ENCODE peak calls at places on chromosomes 16 and 17, in ten cellular contexts. Q is left lung, N is upper lobe of left lung, Y is right cardiac atrium, V is heart left ventricle, H is A549, L is body of pancreas, D is gastrocnemius medialis, X is right lobe of liver, U is heart right ventricle. G is an unnamed sample.
A peak's percentile ranks its signal among the peaks of the same experiment; 100 is the strongest.

GRCh38 chr16:79434097-79434496 is 166.4 kb downstream of the MAF start:
- ATAC-seq in Q (no peak), N (no peak), Y (no peak), V (no peak), H (no peak), L (no peak), D (no peak), X (no peak), U (no peak), G (no peak)

GRCh38 chr17:27282054-27282501 is 11.8 kb upstream of the WSB1 start:
- ATAC-seq in Q (peak; percentile 79), N (peak; percentile 74), Y (peak; percentile 94), V (peak; percentile 91), H (no peak), L (peak; percentile 62), D (peak; percentile 69), X (peak; percentile 61), U (peak; percentile 84), G (peak; percentile 94)

GRCh38 chr17:57615836-57616235 is 129.3 kb downstream of the CCDC182 start:
- ATAC-seq in Q (no peak), N (no peak), Y (peak; percentile 41), V (peak; percentile 56), H (no peak), L (no peak), D (no peak), X (no peak), U (no peak), G (no peak)

GRCh38 chr16:616771-617586 is 13.8 kb upstream of the WFIKKN1 start:
- ATAC-seq in Q (peak; percentile 85), N (peak; percentile 95), Y (peak; percentile 38), V (peak; percentile 48), H (peak; percentile 36), L (no peak), D (no peak), X (no peak), U (no peak), G (no peak)

GRCh38 chr17:49576121-49576905 is 642 bp downstream of the NXPH3 start:
- ATAC-seq in Q (peak; percentile 63), N (no peak), Y (peak; percentile 69), V (peak; percentile 50), H (peak; percentile 66), L (peak; percentile 40), D (peak; percentile 42), X (peak; percentile 38), U (peak; percentile 66), G (peak; percentile 58)

GRCh38 chr17:45857977-45858708 is 13.5 kb downstream of the SPPL2C start:
- ATAC-seq in Q (peak; percentile 71), N (no peak), Y (peak; percentile 43), V (peak; percentile 31), H (peak; percentile 59), L (peak; percentile 18), D (no peak), X (no peak), U (no peak), G (no peak)

GRCh38 chr16:65487231-65487630 is 365.4 kb upstream of the CDH11 start:
- ATAC-seq in Q (no peak), N (no peak), Y (no peak), V (no peak), H (no peak), L (no peak), D (no peak), X (no peak), U (no peak), G (no peak)

GRCh38 chr17:17896746-17897145 is 60.0 kb upstream of the SREBF1 start:
- ATAC-seq in Q (no peak), N (no peak), Y (no peak), V (no peak), H (no peak), L (no peak), D (no peak), X (no peak), U (no peak), G (no peak)

GRCh38 chr17:68519911-68520310 is 7.7 kb downstream of the PRKAR1A start:
- ATAC-seq in Q (peak; percentile 60), N (peak; percentile 68), Y (peak; percentile 91), V (peak; percentile 96), H (peak; percentile 57), L (no peak), D (peak; percentile 92), X (no peak), U (peak; percentile 93), G (no peak)

GRCh38 chr17:8310601-8311123 is 621 bp downstream of the ARHGEF15 start:
- ATAC-seq in Q (peak; percentile 44), N (peak; percentile 38), Y (peak; percentile 73), V (peak; percentile 68), H (no peak), L (peak; percentile 39), D (no peak), X (peak; percentile 59), U (peak; percentile 86), G (no peak)

GRCh38 chr16:58032710-58033293 is 7.2 kb downstream of the MMP15 start:
- ATAC-seq in Q (peak; percentile 74), N (peak; percentile 63), Y (peak; percentile 73), V (peak; percentile 86), H (no peak), L (peak; percentile 84), D (peak; percentile 26), X (peak; percentile 83), U (peak; percentile 89), G (no peak)
- H3K4me1 ChIP-seq in Q (peaks cover 40% of the 10 kb centered on the region), N (peaks cover 70% of the 10 kb centered on the region), Y (peaks cover 41% of the 10 kb centered on the region), V (peaks cover 87% of the 10 kb centered on the region), H (peaks cover 8% of the 10 kb centered on the region), L (peaks cover 89% of the 10 kb centered on the region), D (peaks cover 44% of the 10 kb centered on the region), X (peaks cover 61% of the 10 kb centered on the region), U (peaks cover 90% of the 10 kb centered on the region), G (peaks cover 64% of the 10 kb centered on the region)

DNA sequence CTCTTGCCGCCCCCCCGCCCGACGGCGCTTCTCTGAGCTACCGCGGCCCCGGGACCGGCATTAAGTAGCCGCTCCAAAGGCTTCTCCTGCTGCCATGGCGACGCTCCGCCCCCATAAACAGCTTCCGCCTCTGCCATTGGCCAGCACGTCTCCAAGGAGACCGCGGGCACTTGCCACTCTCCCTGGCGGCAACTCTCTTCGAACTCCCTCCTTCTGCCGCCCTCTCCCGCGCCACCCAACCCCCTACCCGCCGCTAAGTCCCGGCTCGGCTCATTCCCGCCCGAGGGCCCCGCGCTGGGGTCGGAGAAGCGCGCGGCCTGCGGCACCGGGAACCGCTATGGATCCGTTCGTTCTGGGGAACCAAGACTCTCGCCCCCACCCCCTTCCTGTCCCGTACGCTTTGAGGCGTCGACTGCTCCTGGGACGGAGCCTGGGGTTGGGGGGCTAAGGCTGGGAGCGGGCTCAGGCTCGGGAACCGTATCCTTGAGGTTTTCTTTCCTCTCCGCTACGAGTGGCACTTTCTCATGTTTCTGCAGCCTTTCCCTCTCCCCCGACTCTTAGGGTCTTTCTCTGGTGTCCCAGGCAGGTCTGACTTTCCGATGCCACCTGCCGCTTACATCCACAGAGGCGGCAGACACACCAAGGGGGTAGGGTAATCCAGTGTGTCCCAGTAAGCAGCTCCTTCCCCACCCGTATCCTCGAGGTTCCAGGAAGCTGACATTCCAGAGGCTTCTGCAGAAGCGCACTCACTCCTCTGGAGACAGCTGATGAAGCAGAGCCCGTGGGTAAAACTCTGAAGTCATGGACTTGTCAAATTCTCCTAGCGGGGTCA is at the start of gene FOXJ1:
- ATAC-seq in Q (peak; percentile 78), N (peak; percentile 79), Y (peak; percentile 93), V (peak; percentile 90), H (peak; percentile 92), L (peak; percentile 90), D (peak; percentile 89), X (peak; percentile 91), U (peak; percentile 90), G (peak; percentile 90)
- H3K4me1 ChIP-seq in Q (peaks cover 55% of the 10 kb centered on the region), N (peaks cover 79% of the 10 kb centered on the region), Y (no peaks in the 10 kb centered on the region), V (peaks cover 44% of the 10 kb centered on the region), H (peaks cover 35% of the 10 kb centered on the region), L (peaks cover 44% of the 10 kb centered on the region), D (peaks cover 28% of the 10 kb centered on the region), X (peaks cover 10% of the 10 kb centered on the region), U (peaks cover 53% of the 10 kb centered on the region), G (peaks cover 45% of the 10 kb centered on the region)

DNA sequence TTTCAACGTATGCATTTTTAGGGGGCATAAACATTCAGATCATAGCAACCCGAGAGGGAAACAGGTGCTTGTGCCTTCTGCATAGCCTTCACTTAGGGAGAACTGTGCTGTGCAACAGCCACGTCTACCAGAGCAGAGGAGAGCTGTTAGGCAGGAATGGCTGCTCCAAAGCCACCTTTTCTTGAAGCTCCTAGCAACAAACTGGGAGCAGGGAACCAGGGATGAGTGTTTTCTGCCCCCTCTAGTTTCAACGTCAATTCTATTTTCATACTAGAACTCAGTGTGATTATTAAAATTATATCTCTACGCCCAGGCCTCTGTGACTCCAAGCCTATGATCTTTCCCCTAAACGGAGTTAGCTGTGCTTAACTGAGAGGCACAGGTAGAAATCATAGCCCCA is 290.0 kb downstream of the HAPSTR1 start:
- ATAC-seq in Q (no peak), N (no peak), Y (no peak), V (no peak), H (no peak), L (no peak), D (no peak), X (no peak), U (no peak), G (no peak)
- H3K4me1 ChIP-seq in Q (no peaks in the 10 kb centered on the region), N (peaks cover 2% of the 10 kb centered on the region), Y (peaks cover 2% of the 10 kb centered on the region), V (peaks cover 6% of the 10 kb centered on the region), H (no peaks in the 10 kb centered on the region), L (no peaks in the 10 kb centered on the region), D (no peaks in the 10 kb centered on the region), X (no peaks in the 10 kb centered on the region), U (peaks cover 6% of the 10 kb centered on the region), G (no peaks in the 10 kb centered on the region)

GRCh38 chr16:55495616-55496289 is 13.1 kb upstream of the LPCAT2 start:
- ATAC-seq in Q (peak; percentile 81), N (peak; percentile 64), Y (no peak), V (no peak), H (no peak), L (peak; percentile 42), D (no peak), X (no peak), U (peak; percentile 36), G (no peak)
- H3K4me1 ChIP-seq in Q (peaks cover 4% of the 10 kb centered on the region), N (peaks cover 24% of the 10 kb centered on the region), Y (peaks cover 3% of the 10 kb centered on the region), V (peaks cover 41% of the 10 kb centered on the region), H (peaks cover 5% of the 10 kb centered on the region), L (no peaks in the 10 kb centered on the region), D (peaks cover 4% of the 10 kb centered on the region), X (peaks cover 7% of the 10 kb centered on the region), U (peaks cover 42% of the 10 kb centered on the region), G (peaks cover 16% of the 10 kb centered on the region)

GRCh38 chr17:40550608-40551007 is 14.7 kb downstream of the CCR7 start:
- ATAC-seq in Q (peak; percentile 2), N (no peak), Y (peak; percentile 13), V (peak; percentile 40), H (no peak), L (peak; percentile 49), D (peak; percentile 57), X (no peak), U (peak; percentile 37), G (peak; percentile 67)

GRCh38 chr17:40548982-40549680 is 16.1 kb downstream of the CCR7 start:
- ATAC-seq in Q (peak; percentile 68), N (peak; percentile 62), Y (peak; percentile 7), V (peak; percentile 4), H (peak; percentile 69), L (peak; percentile 36), D (peak; percentile 39), X (peak; percentile 70), U (peak; percentile 24), G (peak; percentile 51)

GRCh38 chr17:40547079-40547784 is 18.0 kb downstream of the CCR7 start:
- ATAC-seq in Q (no peak), N (no peak), Y (no peak), V (no peak), H (no peak), L (no peak), D (no peak), X (no peak), U (no peak), G (no peak)

GRCh38 chr17:40547785-40548478 is 17.3 kb downstream of the CCR7 start:
- ATAC-seq in Q (no peak), N (no peak), Y (no peak), V (no peak), H (no peak), L (no peak), D (no peak), X (no peak), U (no peak), G (no peak)

GRCh38 chr17:40548491-40548981 is 16.7 kb downstream of the CCR7 start:
- ATAC-seq in Q (no peak), N (no peak), Y (no peak), V (no peak), H (no peak), L (no peak), D (no peak), X (no peak), U (no peak), G (no peak)
- H3K4me1 ChIP-seq in Q (peaks cover 57% of the 10 kb centered on the region), N (peaks cover 61% of the 10 kb centered on the region), Y (peaks cover 45% of the 10 kb centered on the region), V (peaks cover 59% of the 10 kb centered on the region), H (peaks cover 83% of the 10 kb centered on the region), L (peaks cover 26% of the 10 kb centered on the region), D (peaks cover 47% of the 10 kb centered on the region), X (peaks cover 71% of the 10 kb centered on the region), U (peaks cover 54% of the 10 kb centered on the region), G (peaks cover 51% of the 10 kb centered on the region)